ENCODE peak calls at places on chromosomes 7 and 10, in six cellular contexts. I is psoas muscle, J is upper lobe of left lung, S is heart left ventricle, W is ovary, Q is astrocyte. N is an unnamed sample.

GRCh38 chr10:126392469-126392868 is 4.2 kb upstream of the ADAM12 start:
- DNase-seq in Q (peak; percentile 49), I (no peak), S (no peak), W (no peak), J (no peak), N (no peak)

GRCh38 chr7:133623716-133624115 is 370.8 kb downstream of the EXOC4 start:
- DNase-seq in W (no peak), S (no peak), Q (no peak), I (no peak), J (no peak), N (no peak)

GRCh38 chr7:40978047-40978446 is 724.8 kb downstream of the INHBA start:
- DNase-seq in S (no peak), J (no peak), Q (no peak), I (no peak), W (no peak), N (no peak)

GRCh38 chr10:86486856-86487255 is 34.7 kb downstream of the WAPL start:
- DNase-seq in I (no peak), W (no peak), J (no peak), Q (no peak), S (no peak), N (no peak)

GRCh38 chr7:2405601-2406345 is 2.4 kb downstream of the CHST12 start:
- DNase-seq in J (no peak), S (no peak), I (no peak), Q (no peak), W (no peak), N (no peak)

GRCh38 chr10:2985729-2986232 is 81.6 kb upstream of the PFKP start:
- DNase-seq in S (no peak), W (no peak), I (no peak), J (peak; percentile 78), Q (peak; percentile 61), N (no peak)

GRCh38 chr10:92150798-92151197 is 140.1 kb downstream of the CPEB3 start:
- DNase-seq in S (no peak), Q (no peak), W (no peak), J (no peak), I (no peak), N (no peak)

GRCh38 chr10:110901954-110902819 is 16.8 kb downstream of the BBIP1 start:
- DNase-seq in Q (peak; percentile 83), I (no peak), W (no peak), S (no peak), J (no peak), N (no peak)

GRCh38 chr7:131449373-131449902 is 107.0 kb downstream of the PODXL start:
- DNase-seq in J (no peak), I (no peak), Q (no peak), W (no peak), S (no peak), N (no peak)

GRCh38 chr10:124992462-124993344 is 50.8 kb downstream of the ZRANB1 start:
- DNase-seq in Q (peak; percentile 38), W (peak; percentile 87), I (peak; percentile 90), S (peak; percentile 84), J (peak; percentile 34), N (peak; percentile 78)

GRCh38 chr7:24476227-24476626 is 97.0 kb upstream of the PALS2 start:
- DNase-seq in I (no peak), Q (no peak), J (no peak), W (no peak), S (no peak), N (no peak)

GRCh38 chr7:106344206-106344605 is 59.4 kb upstream of the NAMPT start:
- DNase-seq in W (no peak), I (no peak), Q (no peak), J (no peak), S (no peak), N (no peak)

GRCh38 chr10:71211759-71212248 is 566 bp upstream of the UNC5B start:
- DNase-seq in S (no peak), J (no peak), I (no peak), W (no peak), Q (no peak), N (no peak)

GRCh38 chr10:63765126-63765525 is 243.9 kb downstream of the REEP3 start:
- DNase-seq in Q (no peak), S (no peak), I (no peak), W (no peak), J (no peak), N (no peak)

GRCh38 chr7:45650404-45651055 is 76.4 kb downstream of the ADCY1 start:
- DNase-seq in S (no peak), W (no peak), I (no peak), J (no peak), Q (no peak), N (peak; percentile 51)

GRCh38 chr10:78982726-78983125 is 86.0 kb upstream of the ZMIZ1 start:
- DNase-seq in Q (no peak), S (no peak), J (no peak), I (peak; percentile 30), W (no peak), N (no peak)

GRCh38 chr7:2270495-2270894 is 28.5 kb downstream of the NUDT1 start:
- DNase-seq in Q (no peak), I (no peak), S (no peak), J (no peak), W (no peak), N (no peak)

GRCh38 chr7:9657257-9657656 is 1223.8 kb downstream of the NXPH1 start:
- DNase-seq in W (no peak), Q (no peak), J (no peak), S (no peak), I (no peak), N (no peak)

GRCh38 chr7:44798649-44799275 is 2.3 kb downstream of the PPIA start:
- DNase-seq in Q (peak; percentile 22), W (no peak), J (no peak), I (no peak), S (no peak), N (no peak)

DNA sequence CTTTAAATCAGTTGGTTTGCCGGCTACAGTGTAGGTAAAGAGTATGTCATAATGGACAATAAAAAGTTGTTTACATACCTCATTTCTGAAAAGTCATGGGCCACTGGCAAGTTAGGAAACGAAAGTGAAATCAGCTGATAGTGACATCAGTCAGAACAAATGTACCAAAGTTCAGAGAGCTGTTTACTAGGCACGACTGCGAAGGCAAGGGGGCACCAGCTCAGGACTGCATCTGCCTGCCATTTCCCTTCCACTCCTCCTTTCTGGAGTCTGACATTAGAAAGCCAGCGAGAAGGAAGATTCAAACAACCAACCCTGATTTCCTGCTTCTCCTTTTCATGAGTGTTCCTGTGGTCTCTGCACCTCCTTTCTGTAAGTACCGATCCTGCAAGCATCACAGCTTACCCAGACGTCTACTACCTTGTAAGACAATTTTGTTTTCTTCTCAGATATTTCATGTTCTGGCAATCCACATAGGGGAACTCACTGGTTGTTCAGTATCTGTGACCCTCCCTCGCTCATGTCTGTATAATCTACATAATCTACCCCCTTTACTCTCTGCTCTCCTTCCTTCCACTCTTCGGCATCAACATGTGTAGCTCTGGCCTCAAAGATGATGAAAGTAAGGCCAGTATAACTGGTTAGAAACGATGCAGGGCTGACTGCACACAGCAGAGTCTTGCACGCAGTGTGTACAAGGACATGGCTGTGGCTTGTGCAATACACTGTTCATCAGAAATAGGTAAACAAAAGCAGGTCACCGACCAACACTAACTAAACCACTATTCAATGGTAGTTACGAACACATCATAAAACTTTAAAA is at the start of gene TMEM140:
- DNase-seq in W (peak; percentile 42), S (peak; percentile 62), J (peak; percentile 72), Q (no peak), I (peak; percentile 77), N (no peak)
- H3K27ac ChIP-seq in W (peak within 1 kb of the TSS; percentile 89), S (peak within 1 kb of the TSS; percentile 91), J (peak within 1 kb of the TSS; percentile 88), Q (no peak within 1 kb of the TSS), I (peak within 1 kb of the TSS; percentile 97), N (peak within 1 kb of the TSS; percentile 87)

DNA sequence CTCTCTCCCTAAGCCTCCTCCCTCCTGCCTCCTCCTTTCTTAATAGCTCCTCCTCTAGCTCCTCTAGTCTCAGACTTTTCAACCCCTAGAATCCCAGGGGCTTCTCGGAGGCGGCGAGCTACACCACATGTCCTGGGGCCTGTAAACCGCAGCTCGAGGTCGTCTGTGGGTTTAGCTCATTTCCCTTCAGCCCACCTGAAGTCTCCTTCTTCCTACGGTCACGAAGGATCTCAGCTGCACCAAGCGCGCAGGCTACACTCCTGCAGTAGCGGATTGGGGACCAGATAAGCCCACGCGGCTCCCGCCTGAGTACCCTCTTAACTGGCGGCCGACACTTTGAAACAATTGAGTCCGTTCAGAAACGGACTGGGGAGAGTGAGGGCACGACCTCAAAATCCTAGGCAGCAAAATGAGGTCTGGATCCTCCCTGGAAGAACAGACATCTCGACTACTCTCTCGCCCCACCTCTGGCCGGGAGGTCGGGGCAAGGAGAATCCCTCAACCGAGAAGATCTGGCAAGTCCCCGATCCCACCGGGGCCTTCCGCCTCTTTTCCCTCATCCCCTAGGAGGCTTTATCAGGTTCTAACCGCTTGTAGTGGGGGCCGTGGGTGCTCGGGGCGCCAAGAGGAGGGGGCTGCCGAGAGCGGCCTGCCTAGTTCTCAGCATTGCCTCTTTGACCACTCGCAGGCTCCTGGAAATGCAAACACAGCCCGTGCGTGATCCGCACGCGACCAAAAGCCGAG is 1.3 kb upstream of the SORCS3 start:
- DNase-seq in I (no peak), S (no peak), Q (no peak), J (no peak), W (no peak), N (no peak)
- H3K27me3 ChIP-seq in I (peaks cover 11% of the 10 kb centered on the region), S (peaks cover 78% of the 10 kb centered on the region), Q (peaks cover 45% of the 10 kb centered on the region), J (peaks cover 43% of the 10 kb centered on the region), W (no peaks in the 10 kb centered on the region), N (no peaks in the 10 kb centered on the region)

GRCh38 chr10:114684085-114684821 is 26.2 kb upstream of the ABLIM1 start:
- DNase-seq in I (peak; percentile 56), Q (peak; percentile 70), S (peak; percentile 70), W (no peak), J (peak; percentile 63), N (peak; percentile 77)

GRCh38 chr10:114683593-114683992 is 25.5 kb upstream of the ABLIM1 start:
- DNase-seq in Q (no peak), W (no peak), S (peak; percentile 46), J (no peak), I (no peak), N (no peak)

GRCh38 chr10:114682532-114682931 is 24.5 kb upstream of the ABLIM1 start:
- DNase-seq in S (no peak), I (no peak), Q (no peak), J (no peak), W (no peak), N (no peak)

GRCh38 chr10:114682121-114682520 is 24.0 kb upstream of the ABLIM1 start:
- DNase-seq in J (no peak), I (no peak), W (no peak), Q (no peak), S (no peak), N (no peak)

DNA sequence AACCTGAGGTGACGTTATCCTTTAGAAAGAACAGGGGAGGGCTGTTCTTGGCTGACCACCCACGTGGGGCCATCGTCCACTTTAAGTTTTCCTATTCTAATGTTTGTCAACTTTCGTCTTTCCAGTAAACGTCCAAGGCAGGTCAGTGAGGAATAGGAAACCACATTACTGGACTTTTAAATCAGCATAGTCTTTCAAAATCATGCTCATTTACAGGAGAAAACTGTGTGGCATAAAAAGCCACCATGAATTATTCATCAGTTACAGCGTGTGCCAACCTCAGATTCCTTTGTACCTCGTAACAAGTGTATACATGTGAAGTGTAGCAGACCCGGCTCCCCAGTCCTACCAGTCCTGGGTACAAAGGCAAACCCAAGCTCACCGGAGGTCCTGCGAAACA is 25.1 kb upstream of the ABLIM1 start:
- DNase-seq in S (no peak), W (no peak), I (no peak), Q (peak; percentile 49), J (peak; percentile 42), N (no peak)
- H3K4me1 ChIP-seq in S (peaks cover 87% of the 10 kb centered on the region), W (peaks cover 2% of the 10 kb centered on the region), I (peaks cover 24% of the 10 kb centered on the region), Q (peaks cover 43% of the 10 kb centered on the region), J (peaks cover 45% of the 10 kb centered on the region), N (no peaks in the 10 kb centered on the region)

GRCh38 chr7:70405241-70405640 is 726.7 kb upstream of the GALNT17 start:
- DNase-seq in Q (peak; percentile 33), I (no peak), W (no peak), J (no peak), S (no peak), N (no peak)
- H3K27ac ChIP-seq in Q (no peak overlapping the region), I (no peak overlapping the region), W (no peak overlapping the region), J (no peak overlapping the region), S (no peak overlapping the region), N (no peak overlapping the region)

GRCh38 chr10:117540640-117541404 is 1.7 kb upstream of the EMX2 start:
- DNase-seq in I (no peak), S (no peak), W (no peak), J (no peak), Q (no peak), N (no peak)
- H3K27me3 ChIP-seq in I (no peaks in the 10 kb centered on the region), S (peaks cover 96% of the 10 kb centered on the region), W (no peaks in the 10 kb centered on the region), J (peaks cover 79% of the 10 kb centered on the region), Q (peaks cover 86% of the 10 kb centered on the region), N (peaks cover 55% of the 10 kb centered on the region)

N was measured in right atrium auricular region.